ENCODE peak calls at places on chromosomes 13 and 19, in seven cellular contexts. B is neuronal stem cell, A is H9, H is IMR-90, O is mesendoderm, C is H1, X is mesenchymal stem cell. Q is an unnamed sample.

GRCh38 chr13:99677388-99677951 is 176.2 kb downstream of the TM9SF2 start:
- DNase-seq in O (no peak), C (no peak), B (no peak), H (no peak), X (no peak), A (no peak), Q (no peak)

GRCh38 chr19:19096641-19097627 is 33.1 kb downstream of the SLC25A42 start:
- DNase-seq in C (no peak), B (no peak), A (no peak), X (no peak), O (no peak), H (no peak), Q (peak)

GRCh38 chr13:91659583-91660415 is 261.4 kb downstream of the GPC5 start:
- DNase-seq in C (no peak), B (no peak), X (no peak), H (no peak), A (no peak), O (peak), Q (no peak)

GRCh38 chr13:109784590-109785140 is 1.7 kb downstream of the IRS2 start:
- DNase-seq in A (peak), X (peak), B (peak), O (peak), C (no peak), H (peak), Q (peak)

GRCh38 chr13:108961542-108962125 is 332.2 kb downstream of the MYO16 start:
- DNase-seq in A (no peak), H (peak), X (peak), B (peak), C (no peak), O (peak), Q (peak)

GRCh38 chr19:29098863-29099481 is 114.0 kb downstream of the UQCRFS1 start:
- DNase-seq in B (no peak), X (no peak), C (no peak), H (peak), A (no peak), O (no peak), Q (peak)

GRCh38 chr19:38736036-38736412 is 8.2 kb downstream of the CAPN12 start:
- DNase-seq in H (no peak), X (peak), O (peak), A (peak), B (no peak), C (no peak), Q (peak)

GRCh38 chr13:99542788-99543406 is 41.6 kb downstream of the TM9SF2 start:
- DNase-seq in X (no peak), O (no peak), C (no peak), A (no peak), H (no peak), B (no peak), Q (no peak)

GRCh38 chr19:3682741-3683404 is 17.4 kb downstream of the PIP5K1C start:
- DNase-seq in O (peak), C (no peak), H (peak), A (no peak), B (no peak), X (peak), Q (peak)

GRCh38 chr13:50692396-50692915 is 151.0 kb downstream of the DLEU7 start:
- DNase-seq in O (no peak), B (no peak), X (no peak), H (no peak), C (no peak), A (no peak), Q (peak)

GRCh38 chr13:50691176-50691681 is 152.3 kb downstream of the DLEU7 start:
- DNase-seq in X (no peak), H (no peak), B (no peak), C (no peak), A (no peak), O (no peak), Q (no peak)

GRCh38 chr13:50690020-50690419 is 153.5 kb downstream of the DLEU7 start:
- DNase-seq in A (no peak), O (no peak), C (no peak), H (no peak), X (no peak), B (no peak), Q (no peak)

GRCh38 chr13:50693755-50694154 is 149.7 kb downstream of the DLEU7 start:
- DNase-seq in C (no peak), A (no peak), B (no peak), O (peak), H (no peak), X (peak), Q (no peak)

DNA sequence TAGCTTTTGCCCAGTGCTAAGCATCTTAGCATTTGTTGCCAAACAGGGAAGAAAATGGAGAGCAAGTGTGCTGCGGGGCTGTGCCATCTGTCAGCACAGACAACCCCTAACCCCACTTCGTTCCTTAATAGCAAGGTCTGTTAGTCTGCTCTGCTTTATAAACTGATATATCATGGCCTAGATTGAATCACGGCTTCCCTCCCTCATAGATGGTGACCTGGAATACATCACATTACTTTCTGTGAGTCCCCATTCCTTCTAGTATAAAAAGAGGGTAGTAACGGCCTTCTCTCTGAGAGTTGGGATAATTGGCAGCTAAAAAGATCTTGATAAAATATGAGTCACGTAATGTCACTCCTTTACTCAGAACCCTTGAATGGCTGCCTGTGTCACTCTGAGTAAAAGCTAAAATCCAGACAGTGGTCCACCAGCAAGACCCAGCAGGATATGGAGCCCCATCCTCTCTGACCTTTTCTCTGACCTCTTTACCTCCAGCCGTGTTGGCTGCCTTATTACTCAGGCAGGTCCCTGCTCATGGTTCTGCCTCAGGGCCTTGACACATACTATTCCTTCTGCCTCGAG is 151.7 kb downstream of the DLEU7 start:
- DNase-seq in B (no peak), X (peak), H (no peak), C (no peak), O (no peak), A (no peak), Q (peak)
- H3K27ac ChIP-seq in B (peak), X (no peak), H (no peak), C (no peak), O (no peak), A (no peak), Q (peak)

GRCh38 chr13:64553411-64554129 is 2676.6 kb downstream of the PCDH9 start:
- DNase-seq in C (no peak), A (no peak), X (peak), B (no peak), H (peak), O (no peak), Q (no peak)
- H2AK5ac ChIP-seq in C (no peak), A (no peak), X (no peak), B (no peak), H (no peak), O (no peak), Q (no peak)

GRCh38 chr13:57992416-57992815 is 360.9 kb downstream of the PCDH17 start:
- DNase-seq in X (no peak), C (no peak), A (no peak), B (no peak), O (no peak), H (no peak), Q (no peak)
- H3K9ac ChIP-seq in X (no peak), C (no peak), A (no peak), B (no peak), O (no peak), H (no peak), Q (no peak)

GRCh38 chr19:709965-710714 is 1.4 kb downstream of the PALM start:
- DNase-seq in B (no peak), C (no peak), A (no peak), X (no peak), O (no peak), H (no peak), Q (no peak)

GRCh38 chr19:709196-709964 is 645 bp downstream of the PALM start:
- DNase-seq in B (no peak), X (no peak), C (no peak), A (no peak), H (no peak), O (no peak), Q (no peak)

GRCh38 chr19:710767-711166 is 2.0 kb downstream of the PALM start:
- DNase-seq in A (no peak), B (no peak), H (no peak), X (no peak), O (no peak), C (no peak), Q (no peak)

GRCh38 chr19:711224-711623 is 2.5 kb downstream of the PALM start:
- DNase-seq in C (no peak), B (no peak), X (no peak), H (no peak), A (no peak), O (peak), Q (no peak)

GRCh38 chr19:708154-709141 is at the start of gene PALM:
- DNase-seq in C (no peak), A (peak), O (peak), X (no peak), B (peak), H (no peak), Q (no peak)
- H3K27ac ChIP-seq in C (no peak), A (no peak), O (no peak), X (no peak), B (peak), H (peak), Q (no peak)

GRCh38 chr13:79482271-79482970 is 1.5 kb downstream of the NDFIP2 start:
- DNase-seq in O (no peak), H (peak), B (no peak), A (no peak), C (no peak), X (peak), Q (peak)

GRCh38 chr13:79485451-79485850 is 4.5 kb downstream of the NDFIP2 start:
- DNase-seq in B (no peak), X (no peak), A (no peak), H (no peak), C (no peak), O (no peak), Q (no peak)

GRCh38 chr13:79485014-79485441 is 4.1 kb downstream of the NDFIP2 start:
- DNase-seq in H (peak), B (no peak), O (peak), X (peak), C (no peak), A (no peak), Q (peak)

GRCh38 chr13:79481685-79482052 is 714 bp downstream of the NDFIP2 start:
- DNase-seq in A (no peak), B (no peak), X (no peak), O (no peak), C (no peak), H (no peak), Q (peak)

GRCh38 chr13:79483302-79483701 is 2.3 kb downstream of the NDFIP2 start:
- DNase-seq in X (peak), H (peak), B (no peak), O (no peak), A (no peak), C (no peak), Q (no peak)
- H2AK5ac ChIP-seq in X (no peak), H (no peak), B (no peak), O (no peak), A (no peak), C (no peak), Q (no peak)

Q was measured in trophoblast cell.